ENCODE peak calls at places on chromosomes 16 and 17, in six cellular contexts. One of them, this sample, is unnamed.

GRCh38 chr16:49776085-49776501 is 79.8 kb downstream of the ZNF423 start:
- DNase-seq in sigmoid colon: no peak
- DNase-seq in GM12878: no peak
- DNase-seq in tibial nerve: no peak
- DNase-seq in ovary: no peak
- DNase-seq in stomach: no peak
- DNase-seq in this sample: no peak

GRCh38 chr17:8922451-8922850 is 43.1 kb downstream of the PIK3R5 start:
- DNase-seq in sigmoid colon: no peak
- DNase-seq in GM12878: no peak
- DNase-seq in tibial nerve: peak; percentile 36
- DNase-seq in ovary: no peak
- DNase-seq in stomach: no peak
- DNase-seq in this sample: peak; percentile 55

GRCh38 chr16:265711-266110 is 10.0 kb downstream of the RGS11 start:
- DNase-seq in sigmoid colon: no peak
- DNase-seq in GM12878: no peak
- DNase-seq in tibial nerve: no peak
- DNase-seq in ovary: no peak
- DNase-seq in stomach: peak; percentile 49
- DNase-seq in this sample: no peak

GRCh38 chr17:19756551-19756950 is 8.5 kb upstream of the ALDH3A1 start:
- DNase-seq in sigmoid colon: no peak
- DNase-seq in GM12878: no peak
- DNase-seq in tibial nerve: no peak
- DNase-seq in ovary: no peak
- DNase-seq in stomach: no peak
- DNase-seq in this sample: no peak

GRCh38 chr16:1746693-1747195 is 24.6 kb downstream of the NME3 start:
- DNase-seq in sigmoid colon: no peak
- DNase-seq in GM12878: no peak
- DNase-seq in tibial nerve: no peak
- DNase-seq in ovary: no peak
- DNase-seq in stomach: no peak
- DNase-seq in this sample: no peak

GRCh38 chr17:36600936-36601302 is 464 bp upstream of the MRM1 start:
- DNase-seq in sigmoid colon: no peak
- DNase-seq in GM12878: no peak
- DNase-seq in tibial nerve: no peak
- DNase-seq in ovary: peak; percentile 22
- DNase-seq in stomach: no peak
- DNase-seq in this sample: no peak

GRCh38 chr17:73017653-73018052 is 74.8 kb downstream of the SLC39A11 start:
- DNase-seq in sigmoid colon: no peak
- DNase-seq in GM12878: no peak
- DNase-seq in tibial nerve: no peak
- DNase-seq in ovary: no peak
- DNase-seq in stomach: no peak
- DNase-seq in this sample: no peak

GRCh38 chr16:31427441-31428276 is 501 bp downstream of the COX6A2 start:
- DNase-seq in sigmoid colon: peak; percentile 74
- DNase-seq in GM12878: no peak
- DNase-seq in tibial nerve: peak; percentile 15
- DNase-seq in ovary: peak; percentile 66
- DNase-seq in stomach: peak; percentile 60
- DNase-seq in this sample: no peak

GRCh38 chr17:78432226-78432894 is 53.9 kb downstream of the PGS1 start:
- DNase-seq in sigmoid colon: no peak
- DNase-seq in GM12878: no peak
- DNase-seq in tibial nerve: no peak
- DNase-seq in ovary: no peak
- DNase-seq in stomach: no peak
- DNase-seq in this sample: no peak

GRCh38 chr17:1676401-1676800 is 8.3 kb downstream of the PRPF8 start:
- DNase-seq in sigmoid colon: no peak
- DNase-seq in GM12878: no peak
- DNase-seq in tibial nerve: no peak
- DNase-seq in ovary: no peak
- DNase-seq in stomach: no peak
- DNase-seq in this sample: no peak

GRCh38 chr16:12362482-12363458 is 386.2 kb downstream of the SNX29 start:
- DNase-seq in sigmoid colon: peak; percentile 75
- DNase-seq in GM12878: no peak
- DNase-seq in tibial nerve: peak; percentile 9
- DNase-seq in ovary: peak; percentile 17
- DNase-seq in stomach: no peak
- DNase-seq in this sample: no peak

GRCh38 chr17:50667259-50668024 is 32.8 kb downstream of the ABCC3 start:
- DNase-seq in sigmoid colon: no peak
- DNase-seq in GM12878: no peak
- DNase-seq in tibial nerve: no peak
- DNase-seq in ovary: no peak
- DNase-seq in stomach: no peak
- DNase-seq in this sample: no peak

GRCh38 chr17:17689312-17689711 is 8.1 kb downstream of the RAI1 start:
- DNase-seq in sigmoid colon: no peak
- DNase-seq in GM12878: no peak
- DNase-seq in tibial nerve: no peak
- DNase-seq in ovary: no peak
- DNase-seq in stomach: no peak
- DNase-seq in this sample: no peak

GRCh38 chr16:592518-593306 is 2.8 kb downstream of the RAB40C start:
- DNase-seq in sigmoid colon: peak; percentile 77
- DNase-seq in GM12878: no peak
- DNase-seq in tibial nerve: peak; percentile 50
- DNase-seq in ovary: no peak
- DNase-seq in stomach: peak; percentile 73
- DNase-seq in this sample: no peak

GRCh38 chr17:73226556-73227172 is 33.8 kb downstream of the COG1 start:
- DNase-seq in sigmoid colon: no peak
- DNase-seq in GM12878: no peak
- DNase-seq in tibial nerve: no peak
- DNase-seq in ovary: no peak
- DNase-seq in stomach: no peak
- DNase-seq in this sample: no peak

GRCh38 chr17:45992175-45992574 is 6.9 kb upstream of the STH start:
- DNase-seq in sigmoid colon: no peak
- DNase-seq in GM12878: no peak
- DNase-seq in tibial nerve: no peak
- DNase-seq in ovary: no peak
- DNase-seq in stomach: no peak
- DNase-seq in this sample: no peak

GRCh38 chr17:59842901-59843652 is 49.7 kb downstream of the TUBD1 start:
- DNase-seq in sigmoid colon: peak; percentile 65
- DNase-seq in GM12878: peak; percentile 80
- DNase-seq in tibial nerve: peak; percentile 28
- DNase-seq in ovary: no peak
- DNase-seq in stomach: peak; percentile 74
- DNase-seq in this sample: no peak

GRCh38 chr16:55643161-55643970 is 12.4 kb upstream of the SLC6A2 start:
- DNase-seq in sigmoid colon: no peak
- DNase-seq in GM12878: no peak
- DNase-seq in tibial nerve: no peak
- DNase-seq in ovary: no peak
- DNase-seq in stomach: peak; percentile 59
- DNase-seq in this sample: no peak

GRCh38 chr17:39236981-39237441 is 11.3 kb upstream of the STAC2 start:
- DNase-seq in sigmoid colon: no peak
- DNase-seq in GM12878: no peak
- DNase-seq in tibial nerve: no peak
- DNase-seq in ovary: no peak
- DNase-seq in stomach: no peak
- DNase-seq in this sample: no peak

GRCh38 chr16:525520-526180 is 1.9 kb upstream of the CAPN15 start:
- DNase-seq in sigmoid colon: no peak
- DNase-seq in GM12878: peak; percentile 62
- DNase-seq in tibial nerve: no peak
- DNase-seq in ovary: no peak
- DNase-seq in stomach: no peak
- DNase-seq in this sample: no peak

GRCh38 chr16:56506941-56507340 is 12.9 kb downstream of the BBS2 start:
- DNase-seq in sigmoid colon: no peak
- DNase-seq in GM12878: no peak
- DNase-seq in tibial nerve: no peak
- DNase-seq in ovary: no peak
- DNase-seq in stomach: no peak
- DNase-seq in this sample: no peak

GRCh38 chr16:56869513-56870270 is 4.7 kb downstream of the SLC12A3 start:
- DNase-seq in sigmoid colon: no peak
- DNase-seq in GM12878: no peak
- DNase-seq in tibial nerve: no peak
- DNase-seq in ovary: no peak
- DNase-seq in stomach: no peak
- DNase-seq in this sample: no peak

GRCh38 chr16:13148836-13149235 is 247.4 kb downstream of the SHISA9 start:
- DNase-seq in sigmoid colon: no peak
- DNase-seq in GM12878: no peak
- DNase-seq in tibial nerve: no peak
- DNase-seq in ovary: no peak
- DNase-seq in stomach: no peak
- DNase-seq in this sample: no peak

GRCh38 chr17:43861960-43862359 is 15.0 kb downstream of the CD300LG start:
- DNase-seq in sigmoid colon: no peak
- DNase-seq in GM12878: no peak
- DNase-seq in tibial nerve: no peak
- DNase-seq in ovary: no peak
- DNase-seq in stomach: no peak
- DNase-seq in this sample: no peak

GRCh38 chr17:47705536-47706481 is 11.8 kb downstream of the TBKBP1 start:
- DNase-seq in sigmoid colon: peak; percentile 54
- DNase-seq in GM12878: no peak
- DNase-seq in tibial nerve: no peak
- DNase-seq in ovary: no peak
- DNase-seq in stomach: no peak
- DNase-seq in this sample: no peak

GRCh38 chr16:1002399-1003161 is 21.0 kb downstream of the SOX8 start:
- DNase-seq in sigmoid colon: no peak
- DNase-seq in GM12878: no peak
- DNase-seq in tibial nerve: peak; percentile 56
- DNase-seq in ovary: no peak
- DNase-seq in stomach: peak; percentile 63
- DNase-seq in this sample: no peak

GRCh38 chr16:23642246-23642774 is 1.0 kb downstream of the DCTN5 start:
- DNase-seq in sigmoid colon: no peak
- DNase-seq in GM12878: no peak
- DNase-seq in tibial nerve: no peak
- DNase-seq in ovary: no peak
- DNase-seq in stomach: no peak
- DNase-seq in this sample: no peak

GRCh38 chr16:13014516-13014915 is 113.1 kb downstream of the SHISA9 start:
- DNase-seq in sigmoid colon: no peak
- DNase-seq in GM12878: no peak
- DNase-seq in tibial nerve: no peak
- DNase-seq in ovary: no peak
- DNase-seq in stomach: no peak
- DNase-seq in this sample: no peak

GRCh38 chr17:75456417-75457046 is at the start of gene TMEM94:
- DNase-seq in sigmoid colon: peak; percentile 99
- DNase-seq in GM12878: peak; percentile 92
- DNase-seq in tibial nerve: peak; percentile 97
- DNase-seq in ovary: peak; percentile 95
- DNase-seq in stomach: peak; percentile 96
- DNase-seq in this sample: peak; percentile 99
- TF ChIP-seq POLR2A in sigmoid colon: peak; percentile 34
- TF ChIP-seq POLR2A in GM12878: peak; percentile 72
- TF ChIP-seq POLR2A in tibial nerve: peak; percentile 33
- TF ChIP-seq POLR2A in ovary: no peak
- TF ChIP-seq POLR2A in stomach: no peak
- TF ChIP-seq POLR2A in this sample: no peak

DNA sequence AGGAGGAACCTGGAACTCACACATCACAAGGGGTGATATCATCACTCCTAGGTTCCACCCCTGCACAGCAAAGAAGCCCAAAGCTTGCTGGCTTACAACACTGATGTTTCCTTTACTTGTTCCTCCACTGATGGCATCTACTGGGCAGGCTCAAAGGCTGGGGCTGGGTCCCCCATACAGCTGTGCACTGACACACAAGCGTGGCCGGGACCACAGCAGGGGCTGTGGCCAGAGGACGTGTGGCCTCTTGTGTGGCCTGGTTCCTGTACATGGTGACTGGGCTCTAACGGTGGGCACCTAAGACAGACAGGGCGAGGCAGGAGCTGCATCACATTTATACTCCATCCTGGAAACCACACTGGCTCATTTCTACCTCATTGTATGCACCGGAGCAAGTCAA is 264.4 kb upstream of the FOXF1 start:
- DNase-seq in sigmoid colon: peak; percentile 32
- DNase-seq in GM12878: no peak
- DNase-seq in tibial nerve: no peak
- DNase-seq in ovary: no peak
- DNase-seq in stomach: no peak
- DNase-seq in this sample: no peak
- H3K27me3 ChIP-seq in sigmoid colon: no peaks in the 10 kb centered on the region
- H3K27me3 ChIP-seq in GM12878: no peaks in the 10 kb centered on the region
- H3K27me3 ChIP-seq in tibial nerve: no peaks in the 10 kb centered on the region
- H3K27me3 ChIP-seq in ovary: no peaks in the 10 kb centered on the region
- H3K27me3 ChIP-seq in stomach: no peaks in the 10 kb centered on the region
- H3K27me3 ChIP-seq in this sample: no peaks in the 10 kb centered on the region

DNA sequence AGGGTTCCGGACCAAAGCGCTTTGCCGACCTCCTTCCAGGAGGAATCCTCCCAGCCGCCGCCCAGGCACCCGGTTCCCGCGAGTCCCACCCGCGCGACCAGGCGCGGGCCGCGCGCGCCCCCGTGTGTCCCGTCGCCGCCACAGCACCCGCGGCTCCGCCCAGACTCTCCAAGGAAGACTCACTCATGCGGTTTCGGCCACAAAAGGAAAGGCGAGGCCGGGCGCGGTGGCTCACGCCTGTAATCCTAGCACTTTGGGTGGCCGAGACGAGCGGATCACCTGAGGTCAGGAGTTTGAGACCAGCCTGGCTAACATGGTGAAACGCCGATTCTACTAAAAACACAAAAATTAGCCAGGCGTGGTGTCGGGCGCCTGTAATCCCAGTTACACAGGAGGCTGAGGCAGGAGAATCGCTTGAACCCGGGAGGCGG is 3.5 kb upstream of the PKMYT1 start:
- DNase-seq in sigmoid colon: peak; percentile 90
- DNase-seq in GM12878: no peak
- DNase-seq in tibial nerve: peak; percentile 73
- DNase-seq in ovary: peak; percentile 65
- DNase-seq in stomach: peak; percentile 85
- DNase-seq in this sample: peak; percentile 95
- TF ChIP-seq EP300 in sigmoid colon: no peak
- TF ChIP-seq EP300 in GM12878: no peak
- TF ChIP-seq EP300 in tibial nerve: no peak
- TF ChIP-seq EP300 in ovary: no peak
- TF ChIP-seq EP300 in stomach: no peak
- TF ChIP-seq EP300 in this sample: no peak

DNA sequence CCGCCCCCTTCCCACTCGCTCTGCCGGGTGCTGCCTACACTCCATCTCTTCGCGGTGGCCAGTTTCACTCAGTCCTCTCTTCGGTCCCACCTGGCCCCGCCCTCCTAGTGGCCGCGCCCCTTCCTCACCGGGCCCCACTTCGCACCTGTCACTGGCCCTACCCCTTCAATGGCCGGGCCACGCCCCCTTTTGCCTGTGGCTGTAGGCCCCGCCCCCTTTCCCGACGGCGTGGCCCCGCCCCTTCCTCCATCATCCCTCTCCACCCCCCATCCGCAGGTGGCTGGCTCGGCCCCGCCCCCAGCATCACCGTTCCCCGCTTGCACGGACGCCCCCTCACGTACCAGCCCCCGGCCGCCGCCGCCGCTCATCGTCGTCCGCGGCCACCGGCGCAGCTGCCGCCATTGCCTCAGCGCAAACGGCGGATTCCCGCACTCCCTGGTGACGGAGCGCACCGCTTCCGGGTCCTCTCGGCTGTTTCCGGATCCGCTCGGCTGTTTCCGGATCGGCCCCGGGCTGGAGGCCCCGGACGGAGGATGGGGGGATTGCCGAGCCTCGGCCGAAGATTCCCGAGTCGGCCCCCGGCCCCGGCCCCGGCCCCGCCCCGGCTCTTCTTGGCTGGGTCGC is at the start of gene RABEP2:
- DNase-seq in sigmoid colon: peak; percentile 95
- DNase-seq in GM12878: no peak
- DNase-seq in tibial nerve: peak; percentile 84
- DNase-seq in ovary: peak; percentile 93
- DNase-seq in stomach: peak; percentile 100
- DNase-seq in this sample: peak; percentile 97
- TF ChIP-seq POLR2A in sigmoid colon: no peak
- TF ChIP-seq POLR2A in GM12878: peak; percentile 70
- TF ChIP-seq POLR2A in tibial nerve: no peak
- TF ChIP-seq POLR2A in ovary: peak; percentile 20
- TF ChIP-seq POLR2A in stomach: no peak
- TF ChIP-seq POLR2A in this sample: peak; percentile 54